ENCODE peak calls at places on chromosome 9, in nine cellular contexts. A, W, M, Y, F, P, L, O and E are unnamed samples.

GRCh38 chr9:70921126-70921525 is 200.3 kb downstream of the TRPM3 start:
- DNase-seq in A (no peak), W (no peak), M (no peak), Y (peak; percentile 39), F (no peak), P (no peak), L (no peak), O (no peak), E (no peak)

GRCh38 chr9:118268046-118268445 is 563.8 kb downstream of the TLR4 start:
- DNase-seq in A (no peak), W (no peak), M (no peak), Y (no peak), F (no peak), P (no peak), L (no peak), O (no peak), E (no peak)

GRCh38 chr9:82073551-82073950 is 85.0 kb downstream of the SPATA31D1 start:
- DNase-seq in A (no peak), W (no peak), M (no peak), Y (no peak), F (no peak), P (no peak), L (no peak), O (no peak), E (no peak)

GRCh38 chr9:129401623-129402340 is 219.1 kb downstream of the C9orf50 start:
- DNase-seq in A (no peak), W (no peak), M (no peak), Y (no peak), F (no peak), P (no peak), L (peak; percentile 45), O (no peak), E (no peak)

GRCh38 chr9:130200038-130200979 is 28.1 kb downstream of the NCS1 start:
- DNase-seq in A (no peak), W (no peak), M (no peak), Y (peak; percentile 23), F (no peak), P (no peak), L (no peak), O (no peak), E (no peak)

GRCh38 chr9:72818377-72818776 is 134.5 kb downstream of the ALDH1A1 start:
- DNase-seq in A (no peak), W (no peak), M (no peak), Y (no peak), F (no peak), P (no peak), L (no peak), O (no peak), E (no peak)

GRCh38 chr9:79662553-79662956 is 90.8 kb downstream of the TLE4 start:
- DNase-seq in A (no peak), W (no peak), M (no peak), Y (peak; percentile 68), F (no peak), P (no peak), L (no peak), O (no peak), E (no peak)

GRCh38 chr9:8730618-8731017 is 931.0 kb upstream of the DMAC1 start:
- DNase-seq in A (no peak), W (no peak), M (no peak), Y (no peak), F (no peak), P (no peak), L (no peak), O (no peak), E (no peak)

GRCh38 chr9:124800306-124801259 is 23.6 kb downstream of the OLFML2A start:
- DNase-seq in A (no peak), W (no peak), M (no peak), Y (peak; percentile 56), F (peak; percentile 51), P (no peak), L (peak; percentile 58), O (no peak), E (no peak)

GRCh38 chr9:34546834-34547827 is 24.3 kb upstream of the ENHO start:
- DNase-seq in A (peak; percentile 63), W (peak; percentile 10), M (peak; percentile 19), Y (peak; percentile 92), F (peak; percentile 75), P (no peak), L (peak; percentile 70), O (peak; percentile 33), E (peak; percentile 63)

GRCh38 chr9:137167752-137168574 is 1.9 kb downstream of the LRRC26 start:
- DNase-seq in A (peak; percentile 76), W (no peak), M (no peak), Y (no peak), F (peak; percentile 59), P (no peak), L (peak; percentile 30), O (no peak), E (no peak)

GRCh38 chr9:82209797-82210470 is 221.4 kb downstream of the SPATA31D1 start:
- DNase-seq in A (no peak), W (no peak), M (no peak), Y (peak; percentile 23), F (peak; percentile 9), P (no peak), L (no peak), O (no peak), E (no peak)

GRCh38 chr9:73183917-73184861 is 32.5 kb downstream of the ANXA1 start:
- DNase-seq in A (no peak), W (no peak), M (no peak), Y (peak; percentile 60), F (peak; percentile 44), P (no peak), L (no peak), O (peak; percentile 52), E (no peak)

GRCh38 chr9:94801685-94802084 is 75.2 kb downstream of the AOPEP start:
- DNase-seq in A (no peak), W (no peak), M (no peak), Y (peak; percentile 63), F (no peak), P (no peak), L (no peak), O (no peak), E (no peak)